ENCODE peak calls at places on chromosomes 1 and 21, in four cellular contexts. H, O, K and F are unnamed samples.

GRCh38 chr21:22710725-22711124 is 1712.5 kb downstream of the NCAM2 start:
- DNase-seq in H (no peak), O (no peak), K (no peak), F (no peak)

GRCh38 chr1:201267481-201268229 is 15.7 kb upstream of the PKP1 start:
- DNase-seq in H (no peak), O (no peak), K (no peak), F (no peak)

GRCh38 chr1:54818461-54819194 is 17.5 kb upstream of the TTC22 start:
- DNase-seq in H (no peak), O (no peak), K (no peak), F (no peak)

GRCh38 chr1:47650205-47650604 is 212.4 kb downstream of the FOXD2 start:
- DNase-seq in H (no peak), O (no peak), K (no peak), F (no peak)

GRCh38 chr1:36134031-36134430 is 9.0 kb upstream of the COL8A2 start:
- DNase-seq in H (no peak), O (no peak), K (no peak), F (peak; percentile 20)

GRCh38 chr1:24704411-24705259 is 40.6 kb upstream of the CLIC4 start:
- DNase-seq in H (no peak), O (no peak), K (peak; percentile 65), F (peak; percentile 46)

GRCh38 chr1:227390525-227390924 is 72.2 kb upstream of the CDC42BPA start:
- DNase-seq in H (no peak), O (no peak), K (no peak), F (no peak)

GRCh38 chr1:10857689-10858088 is 61.2 kb upstream of the CASZ1 start:
- DNase-seq in H (no peak), O (no peak), K (no peak), F (no peak)

GRCh38 chr1:2926447-2927055 is 94.7 kb upstream of the ACTRT2 start:
- DNase-seq in H (no peak), O (no peak), K (no peak), F (no peak)

GRCh38 chr1:72869441-72869840 is 587.1 kb upstream of the NEGR1 start:
- DNase-seq in H (no peak), O (no peak), K (no peak), F (no peak)

GRCh38 chr1:36562181-36562685 is 79.5 kb upstream of the CSF3R start:
- DNase-seq in H (no peak), O (no peak), K (no peak), F (no peak)

GRCh38 chr21:14358775-14359174 is 24.2 kb downstream of the HSPA13 start:
- DNase-seq in H (no peak), O (no peak), K (no peak), F (no peak)
- TF ChIP-seq FOXM1 in H (no peak), O (no peak), K (no peak), F (no peak)

DNA sequence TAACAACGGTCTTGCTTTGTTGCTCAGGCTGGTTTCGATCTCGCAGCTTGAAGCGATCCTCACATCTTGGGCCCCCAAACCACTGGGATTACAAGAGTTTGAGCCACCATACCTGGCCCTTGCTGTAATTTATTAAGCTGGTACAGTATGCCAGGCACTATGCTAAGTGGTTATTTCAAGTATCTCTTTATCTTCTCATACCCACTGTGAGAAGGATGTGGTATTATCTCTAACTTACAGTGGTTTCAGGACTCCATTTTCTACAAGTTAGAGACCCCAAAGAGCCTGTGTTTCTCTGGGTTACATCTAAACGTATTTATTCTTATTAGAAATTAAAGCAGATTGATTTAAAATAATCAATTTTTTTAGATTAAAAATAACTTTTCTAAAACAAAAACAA is 8.1 kb upstream of the ST3GAL3 start:
- DNase-seq in H (no peak), O (no peak), K (no peak), F (no peak)
- TF ChIP-seq FOXM1 in H (no peak), O (no peak), K (no peak), F (no peak)

DNA sequence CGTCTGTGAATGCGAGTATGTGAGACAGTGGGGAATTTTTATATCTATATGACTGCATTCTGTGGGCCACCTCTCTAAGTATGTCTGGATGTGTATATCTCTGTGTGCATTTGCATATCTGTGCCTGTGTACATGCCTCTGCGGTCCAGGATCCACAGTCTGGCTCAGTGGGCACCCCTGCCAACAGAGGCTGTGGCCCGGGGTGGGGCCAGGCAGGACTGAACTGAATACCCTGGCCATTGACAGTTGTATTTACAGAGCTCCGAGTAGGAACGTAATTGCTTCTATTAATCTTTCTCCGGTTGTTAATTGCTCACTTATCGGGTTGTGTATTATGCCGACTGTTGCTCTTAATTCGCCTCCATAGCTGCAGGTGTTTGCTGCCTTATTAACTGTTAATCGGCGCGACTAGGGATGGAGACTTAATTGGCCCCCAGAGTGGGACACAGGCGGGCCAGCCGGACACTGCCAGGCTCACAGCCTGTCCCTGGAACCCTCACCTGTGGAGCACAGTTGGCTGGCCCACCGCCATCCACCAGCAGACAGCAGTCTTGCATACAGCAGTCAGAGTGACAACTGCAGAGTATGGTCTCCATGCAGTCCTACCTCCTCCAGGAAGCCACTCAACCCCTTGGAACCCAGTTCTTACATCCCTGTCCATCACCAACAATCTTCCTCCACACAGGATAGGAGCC is 22.4 kb upstream of the ADGRB2 start:
- DNase-seq in H (no peak), O (no peak), K (no peak), F (no peak)
- TF ChIP-seq FOXM1 in H (no peak), O (no peak), K (no peak), F (no peak)

DNA sequence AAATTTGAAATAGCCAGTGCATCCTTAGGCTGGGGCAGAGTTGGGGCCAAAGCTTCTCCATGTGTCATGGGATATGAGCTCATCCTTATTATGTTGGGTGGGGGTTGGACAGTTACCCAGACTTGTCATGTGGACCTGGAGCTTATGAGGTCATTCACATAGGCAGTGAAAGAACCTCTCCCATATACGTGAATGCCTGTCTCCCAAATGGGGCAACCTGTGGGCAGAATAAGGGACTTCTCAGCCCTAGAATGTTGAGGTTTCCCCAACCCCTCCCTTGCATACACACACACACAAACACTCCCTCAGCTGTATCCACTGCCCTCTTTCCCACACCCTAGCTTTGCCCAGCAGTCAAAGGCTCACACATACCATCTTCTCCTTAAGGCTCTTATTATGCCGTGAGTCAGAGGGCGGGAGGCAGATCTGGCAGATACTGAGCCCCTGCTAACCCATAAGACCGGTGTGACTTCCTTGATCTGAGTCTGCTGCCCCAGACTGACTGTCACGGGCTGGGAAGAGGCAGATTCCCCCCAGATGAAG is 2.3 kb upstream of the IVL start:
- DNase-seq in H (no peak), O (no peak), K (no peak), F (no peak)
- TF ChIP-seq FOXM1 in H (no peak), O (no peak), K (no peak), F (peak; percentile 16)